ENCODE peak calls at places on chromosomes 7 and 10, in nine cellular contexts. I, A, K, M, V, G, B, D and Z are unnamed samples. For H3K9me3, the result is how much of the 10 kb centered on the place peaks cover.

GRCh38 chr7:80929619-80930018 is 10.8 kb upstream of the SEMA3C start:
- DNase-seq in I (no peak), D (no peak), M (no peak), B (peak), V (no peak), A (no peak), K (no peak), G (no peak), Z (no peak)

GRCh38 chr10:484925-485661 is 204.4 kb downstream of the DIP2C start:
- DNase-seq in G (no peak), M (peak), K (no peak), V (no peak), I (no peak), D (no peak), A (no peak), B (peak), Z (no peak)

GRCh38 chr7:157009170-157009777 is 1.2 kb downstream of the MNX1 start:
- DNase-seq in V (peak), K (no peak), G (peak), B (no peak), D (no peak), A (no peak), I (no peak), M (no peak), Z (no peak)

GRCh38 chr10:61733358-61733940 is 70.7 kb downstream of the CABCOCO1 start:
- DNase-seq in D (no peak), V (peak), K (peak), I (peak), M (no peak), A (no peak), B (peak), G (no peak), Z (peak)

GRCh38 chr7:107813524-107813923 is 10.5 kb upstream of the SLC26A3 start:
- DNase-seq in G (no peak), A (no peak), K (no peak), I (no peak), D (no peak), M (no peak), V (no peak), B (no peak), Z (no peak)

GRCh38 chr10:86594535-86594934 is 59.8 kb upstream of the OPN4 start:
- DNase-seq in I (no peak), G (no peak), V (peak), A (no peak), D (no peak), K (no peak), B (peak), M (no peak), Z (peak)

GRCh38 chr10:93376372-93377296 is 105.5 kb downstream of the MYOF start:
- DNase-seq in D (peak), M (no peak), B (peak), K (peak), A (no peak), V (peak), G (peak), I (peak), Z (peak)

GRCh38 chr10:133528845-133529575 is 1.8 kb downstream of the CYP2E1 start:
- DNase-seq in V (no peak), D (no peak), B (peak), A (peak), G (no peak), K (peak), M (no peak), I (no peak), Z (no peak)

GRCh38 chr10:127449491-127449890 is 99.6 kb upstream of the NPS start:
- DNase-seq in K (no peak), A (no peak), D (no peak), V (no peak), B (no peak), G (no peak), M (no peak), I (no peak), Z (no peak)

GRCh38 chr10:89115876-89116627 is 91.1 kb downstream of the CH25H start:
- DNase-seq in B (peak), K (no peak), V (peak), G (no peak), I (no peak), A (no peak), M (no peak), D (no peak), Z (peak)

GRCh38 chr7:55965805-55966421 is 1.5 kb downstream of the NIPSNAP2 start:
- DNase-seq in V (no peak), A (no peak), B (peak), G (no peak), M (no peak), D (peak), I (no peak), K (peak), Z (no peak)

GRCh38 chr7:158124671-158125079 is 462.9 kb downstream of the PTPRN2 start:
- DNase-seq in B (no peak), D (no peak), I (no peak), A (no peak), G (no peak), M (no peak), V (no peak), K (no peak), Z (no peak)

GRCh38 chr7:158126661-158127060 is 461.0 kb downstream of the PTPRN2 start:
- DNase-seq in I (no peak), G (no peak), A (no peak), V (no peak), K (no peak), D (no peak), M (no peak), B (no peak), Z (no peak)

GRCh38 chr7:158125721-158126120 is 461.9 kb downstream of the PTPRN2 start:
- DNase-seq in V (no peak), B (no peak), A (no peak), K (no peak), M (no peak), G (no peak), D (no peak), I (no peak), Z (no peak)

GRCh38 chr7:158123753-158124152 is 463.9 kb downstream of the PTPRN2 start:
- DNase-seq in B (no peak), V (no peak), G (no peak), K (no peak), A (no peak), M (no peak), I (no peak), D (no peak), Z (no peak)

DNA sequence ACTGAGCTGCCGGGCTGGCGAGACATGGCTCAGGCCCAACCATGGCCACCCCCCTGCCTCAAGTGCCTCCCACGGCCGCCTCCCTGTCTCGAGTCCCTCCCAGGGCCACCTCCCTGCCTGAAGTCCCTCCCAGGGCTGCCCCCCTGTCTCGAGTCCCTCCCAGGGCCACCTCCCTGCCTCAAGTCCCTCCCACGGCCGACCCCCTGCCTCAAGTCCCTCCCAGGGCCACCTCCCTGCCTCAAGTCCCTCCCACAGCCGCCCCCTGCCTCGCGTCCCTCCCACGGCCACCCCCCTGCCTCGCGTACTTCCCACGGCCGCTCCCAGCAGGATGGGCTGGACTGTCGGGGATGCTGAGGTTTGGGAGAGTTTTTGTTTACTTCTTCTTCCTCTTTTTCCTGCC is 462.5 kb downstream of the PTPRN2 start:
- DNase-seq in A (no peak), B (no peak), M (no peak), I (no peak), V (no peak), G (no peak), K (no peak), D (no peak), Z (no peak)
- H3K9me3 ChIP-seq in A (under half), B (under half), M (under half), I (under half), V (under half), G (under half), K (under half), D (under half), Z (under half)

GRCh38 chr7:19948160-19948559 is 174.7 kb upstream of the TMEM196 start:
- DNase-seq in V (no peak), B (no peak), D (no peak), M (no peak), I (no peak), G (no peak), A (no peak), K (no peak), Z (no peak)
- H3K9me3 ChIP-seq in V (under half), B (under half), D (under half), M (under half), I (under half), G (under half), A (under half), K (under half), Z (under half)

GRCh38 chr7:77820967-77821366 is 22.4 kb downstream of the PHTF2 start:
- DNase-seq in V (no peak), K (no peak), M (no peak), D (no peak), B (no peak), G (no peak), I (no peak), A (no peak), Z (no peak)
- H3K9me3 ChIP-seq in V (under half), K (under half), M (under half), D (under half), B (under half), G (under half), I (half or more), A (under half), Z (under half)

GRCh38 chr7:57821438-57822382 is 371.7 kb downstream of the ZNF716 start:
- DNase-seq in A (no peak), G (no peak), K (peak), V (no peak), B (no peak), M (no peak), D (no peak), I (no peak), Z (no peak)

GRCh38 chr7:57819491-57819981 is 369.6 kb downstream of the ZNF716 start:
- DNase-seq in B (no peak), G (no peak), I (no peak), V (no peak), M (no peak), A (no peak), K (peak), D (no peak), Z (no peak)

DNA sequence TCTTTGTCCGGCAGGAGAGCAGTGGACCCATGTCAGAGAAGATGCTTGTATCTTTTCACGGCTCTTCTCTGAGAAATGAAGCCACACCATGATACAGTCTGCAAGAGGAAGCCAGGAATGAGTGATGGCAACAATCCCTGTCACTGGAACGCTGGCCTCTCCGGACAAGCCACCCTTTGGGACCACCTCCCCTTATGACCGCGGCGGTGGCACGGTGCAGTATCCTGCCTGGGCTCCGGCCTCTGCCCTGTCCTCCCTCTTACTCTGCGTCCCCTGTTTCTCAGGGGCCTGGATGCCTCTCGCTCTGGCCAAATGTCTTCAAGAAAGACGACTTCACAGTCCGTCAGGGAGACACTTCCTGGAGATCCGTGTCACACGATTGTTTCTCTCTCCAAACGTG is 370.5 kb downstream of the ZNF716 start:
- DNase-seq in V (no peak), G (no peak), K (no peak), B (no peak), M (no peak), A (no peak), D (no peak), I (no peak), Z (no peak)
- H3K9me3 ChIP-seq in V (under half), G (under half), K (under half), B (under half), M (under half), A (under half), D (under half), I (under half), Z (under half)

GRCh38 chr10:81021428-81022129 is 483.9 kb downstream of the SH2D4B start:
- DNase-seq in I (no peak), A (no peak), V (no peak), B (no peak), M (no peak), G (no peak), D (no peak), K (no peak), Z (no peak)

GRCh38 chr10:81013771-81014170 is 476.1 kb downstream of the SH2D4B start:
- DNase-seq in K (no peak), G (no peak), B (no peak), A (no peak), D (no peak), M (no peak), I (no peak), V (no peak), Z (no peak)

DNA sequence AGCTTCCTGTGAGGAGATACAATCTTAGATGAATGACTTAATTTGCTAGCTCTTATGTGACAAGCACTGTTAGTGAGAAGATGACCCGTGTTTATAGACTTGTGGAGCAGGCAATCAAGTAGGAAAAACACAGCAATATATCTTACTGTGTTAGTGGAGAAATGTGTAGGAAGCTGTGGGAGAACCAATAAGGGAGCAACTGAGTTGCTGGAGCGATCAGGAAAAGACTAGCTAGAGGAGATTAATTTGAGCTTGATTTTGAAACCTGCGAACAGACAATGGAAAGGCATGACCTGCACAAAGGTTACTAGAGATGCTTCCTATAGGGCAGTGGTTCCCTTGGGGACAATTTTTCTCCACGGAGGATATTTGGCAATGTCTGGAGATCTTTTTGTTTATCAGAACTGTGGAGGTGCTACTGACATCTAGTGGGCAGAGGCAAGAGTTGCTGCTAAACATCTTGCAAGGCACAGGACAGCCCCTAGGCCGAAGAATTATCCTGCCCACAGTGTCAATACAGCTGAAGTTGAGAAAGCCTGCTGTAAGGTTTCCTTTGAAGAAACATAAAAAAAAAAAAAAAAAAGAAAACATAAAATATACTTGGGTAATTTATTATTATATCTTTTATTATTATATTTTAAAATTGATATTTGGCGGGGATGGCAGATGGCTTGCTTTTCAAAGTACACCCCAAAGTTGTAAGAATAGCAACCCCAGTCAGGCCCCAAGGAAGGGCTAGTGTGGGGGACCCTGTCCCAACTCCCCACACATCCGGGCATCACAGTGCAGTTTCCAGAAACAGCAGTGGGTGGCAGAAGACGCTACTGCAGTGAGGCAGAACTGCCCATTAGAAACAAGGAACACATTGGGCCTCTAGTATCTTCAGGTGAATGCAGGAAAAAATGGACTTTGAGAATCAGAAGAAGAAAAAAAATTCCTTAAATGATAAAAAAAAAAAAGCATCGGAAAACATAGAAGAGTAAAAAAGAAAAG is 481.5 kb downstream of the SH2D4B start:
- DNase-seq in G (peak), V (peak), K (peak), B (peak), M (no peak), I (peak), A (no peak), D (no peak), Z (peak)
- H3K9me3 ChIP-seq in G (under half), V (under half), K (under half), B (under half), M (under half), I (under half), A (under half), D (under half), Z (under half)

GRCh38 chr7:158030071-158030470 is 557.6 kb downstream of the PTPRN2 start:
- DNase-seq in G (no peak), V (no peak), B (no peak), M (no peak), K (no peak), I (no peak), A (no peak), D (no peak), Z (peak)

GRCh38 chr7:158027646-158028045 is 560.0 kb downstream of the PTPRN2 start:
- DNase-seq in G (no peak), A (no peak), B (no peak), I (no peak), D (no peak), M (no peak), K (no peak), V (no peak), Z (no peak)

GRCh38 chr7:158028290-158028941 is 559.2 kb downstream of the PTPRN2 start:
- DNase-seq in I (no peak), K (no peak), D (no peak), V (no peak), B (no peak), A (no peak), M (no peak), G (no peak), Z (peak)

GRCh38 chr7:158029431-158029938 is 558.1 kb downstream of the PTPRN2 start:
- DNase-seq in V (no peak), K (no peak), I (no peak), B (no peak), G (no peak), D (no peak), A (no peak), M (no peak), Z (no peak)

DNA sequence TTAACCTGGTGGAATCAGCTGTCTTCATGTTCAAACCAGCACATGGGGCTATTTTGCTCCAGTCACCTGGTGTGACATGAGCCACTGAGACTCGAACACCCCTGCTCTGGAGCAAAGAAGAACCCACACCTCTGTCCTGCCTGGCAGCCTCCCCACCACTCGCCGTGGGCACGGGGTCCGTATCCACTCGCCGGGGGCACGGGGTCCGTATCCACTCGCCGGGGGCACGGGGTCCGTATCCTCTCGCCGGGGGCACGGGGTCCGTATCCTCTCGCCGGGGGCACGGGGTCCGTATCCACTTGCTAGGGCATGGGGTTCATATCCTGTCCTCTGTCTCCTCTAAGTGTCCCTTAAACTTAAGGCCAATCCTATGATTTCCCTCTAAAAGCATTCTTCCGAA is 558.7 kb downstream of the PTPRN2 start:
- DNase-seq in M (no peak), G (no peak), A (no peak), V (no peak), D (no peak), B (no peak), K (no peak), I (no peak), Z (no peak)
- H3K9me3 ChIP-seq in M (under half), G (under half), A (under half), V (under half), D (under half), B (under half), K (under half), I (under half), Z (under half)

DNA sequence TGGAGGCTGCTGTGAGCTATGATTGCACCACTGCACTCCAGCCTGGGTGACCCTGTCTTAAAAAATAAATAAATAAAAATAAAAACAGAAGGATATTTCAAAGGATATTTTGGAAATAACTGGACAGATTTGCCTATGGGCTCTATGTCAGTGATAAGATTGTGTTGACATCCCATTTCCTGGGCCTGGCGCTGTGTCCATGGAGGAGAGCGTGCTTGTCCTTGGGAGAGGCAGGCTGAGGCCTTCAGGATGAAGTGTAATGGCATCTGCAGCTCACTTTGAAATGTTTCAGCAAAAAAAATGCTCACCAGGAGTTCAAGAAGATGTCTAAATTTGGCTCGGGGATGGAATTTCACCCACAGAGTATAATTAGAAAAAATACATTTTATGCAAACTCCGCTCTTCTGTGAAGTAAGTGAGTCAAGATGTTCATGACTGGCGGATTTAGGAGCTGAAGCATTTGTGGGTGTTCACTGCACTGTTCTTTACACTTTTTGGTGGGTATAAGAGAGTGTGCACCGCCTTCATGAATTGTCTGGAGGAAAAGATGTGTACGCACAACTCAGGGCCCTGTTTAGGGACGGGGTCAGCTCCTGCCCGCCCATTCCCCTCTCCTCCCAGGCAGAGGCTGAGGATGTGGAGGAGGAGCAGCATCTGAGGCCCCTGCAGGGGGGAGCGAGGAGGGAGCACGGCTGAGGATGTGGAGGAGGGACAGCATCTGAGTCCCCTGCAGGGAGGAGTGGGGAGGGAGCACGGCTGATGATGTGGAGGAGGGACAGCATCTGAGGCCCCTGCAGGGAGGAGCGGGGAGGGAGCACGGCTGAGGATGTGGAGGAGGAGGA is 18.5 kb upstream of the FOXL3 start:
- DNase-seq in A (peak), D (peak), K (no peak), B (no peak), M (no peak), G (no peak), I (no peak), V (no peak), Z (no peak)
- H3K9me3 ChIP-seq in A (under half), D (under half), K (under half), B (under half), M (under half), G (under half), I (under half), V (under half), Z (under half)

DNA sequence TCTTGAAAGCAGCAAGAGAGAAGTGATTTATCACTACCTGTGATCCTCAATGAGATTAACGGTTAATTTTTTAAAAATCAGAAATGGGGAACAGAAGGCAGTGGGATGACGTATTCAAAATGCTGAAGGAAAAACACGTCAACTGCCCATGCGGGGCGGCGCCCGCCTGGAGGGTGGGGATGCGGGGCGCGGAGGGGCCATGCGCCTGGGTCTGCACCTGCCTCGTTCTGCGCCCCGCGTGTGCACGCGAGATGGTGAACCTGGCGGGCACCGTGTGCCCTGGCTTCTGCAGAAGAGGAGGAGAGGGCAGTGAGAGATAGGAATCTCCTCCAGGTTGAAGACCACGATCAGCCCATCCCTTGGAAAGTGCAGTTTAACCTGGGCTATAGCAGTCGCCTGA is 79.3 kb upstream of the ZNF32 start:
- DNase-seq in B (no peak), K (no peak), M (no peak), G (no peak), I (no peak), V (no peak), D (no peak), A (no peak), Z (no peak)
- H3K9me3 ChIP-seq in B (under half), K (under half), M (under half), G (under half), I (under half), V (under half), D (under half), A (under half), Z (under half)